ENCODE peak calls at places on chromosomes 5 and 9, in ten cellular contexts. X is SK-N-SH, H is GM23248, F is GM23338, U is MM.1S, B is OCI-LY7, G is HCT116, A is PC-3, R is Karpas-422, T is PC-9. K is an unnamed sample. For H3K9me2, the result is how much of the 10 kb centered on the place peaks cover.

GRCh38 chr9:72315089-72315509 is 49.9 kb downstream of the ZFAND5 start:
- DNase-seq in H (peak), F (no peak), X (no peak), R (no peak), B (no peak), U (no peak), G (no peak), A (peak), T (peak), K (peak)

GRCh38 chr9:96137666-96138429 is 164.1 kb downstream of the HSD17B3 start:
- DNase-seq in U (no peak), X (no peak), R (no peak), F (no peak), T (no peak), G (no peak), A (no peak), B (no peak), H (peak), K (no peak)

GRCh38 chr5:41071975-41072374 is 833 bp upstream of the MROH2B start:
- DNase-seq in R (no peak), U (no peak), G (no peak), H (peak), B (no peak), F (no peak), A (peak), T (no peak), X (no peak), K (no peak)

GRCh38 chr5:58761418-58761817 is 178.5 kb downstream of the RAB3C start:
- DNase-seq in X (no peak), B (no peak), U (no peak), G (no peak), F (no peak), H (no peak), R (no peak), A (no peak), T (no peak), K (no peak)

GRCh38 chr5:139138790-139139189 is 59.4 kb downstream of the SIL1 start:
- DNase-seq in F (peak), U (no peak), B (no peak), R (no peak), G (peak), A (peak), T (peak), X (no peak), H (peak), K (no peak)

GRCh38 chr9:35792044-35792813 is 838 bp downstream of the NPR2 start:
- DNase-seq in B (no peak), H (peak), R (no peak), A (no peak), U (no peak), F (no peak), T (no peak), X (no peak), G (no peak), K (no peak)

GRCh38 chr9:114372971-114373591 is 14.7 kb downstream of the AKNA start:
- DNase-seq in U (peak), T (no peak), X (no peak), R (peak), F (no peak), B (peak), H (no peak), G (no peak), A (no peak), K (no peak)

GRCh38 chr5:9148242-9148641 is 397.6 kb downstream of the SEMA5A start:
- DNase-seq in G (no peak), B (no peak), R (no peak), A (peak), H (peak), F (no peak), U (no peak), T (no peak), X (no peak), K (no peak)

GRCh38 chr5:139646111-139646510 is 2.0 kb upstream of the CXXC5 start:
- DNase-seq in A (no peak), T (no peak), F (no peak), R (no peak), U (no peak), G (no peak), X (peak), H (no peak), B (no peak), K (no peak)

GRCh38 chr9:127942152-127943010 is 4.7 kb upstream of the DPM2 start:
- DNase-seq in G (no peak), T (no peak), U (peak), H (peak), X (peak), A (peak), R (peak), F (peak), B (peak), K (peak)

GRCh38 chr9:91034521-91034920 is 232.9 kb downstream of the SYK start:
- DNase-seq in H (no peak), T (peak), G (no peak), B (peak), R (no peak), U (peak), X (no peak), F (no peak), A (peak), K (no peak)

GRCh38 chr5:58544195-58544594 is 38.7 kb upstream of the RAB3C start:
- DNase-seq in R (peak), H (no peak), X (no peak), B (peak), T (no peak), F (no peak), U (no peak), A (no peak), G (no peak), K (no peak)

GRCh38 chr9:136484153-136485048 is 1.6 kb upstream of the SEC16A start:
- DNase-seq in B (no peak), U (no peak), R (no peak), H (peak), A (peak), T (peak), F (no peak), G (no peak), X (no peak), K (peak)

GRCh38 chr5:165397521-165397920 is 1892.1 kb downstream of the MAT2B start:
- DNase-seq in B (no peak), G (no peak), T (no peak), X (no peak), R (no peak), U (peak), H (no peak), A (no peak), F (no peak), K (no peak)

GRCh38 chr5:83567741-83568530 is 96.4 kb downstream of the VCAN start:
- DNase-seq in F (no peak), T (peak), A (peak), R (no peak), X (no peak), H (peak), U (peak), G (no peak), B (no peak), K (no peak)

GRCh38 chr5:105917189-105917588 is 1753.5 kb downstream of the EFNA5 start:
- DNase-seq in T (no peak), G (no peak), U (no peak), R (no peak), A (no peak), B (no peak), X (no peak), H (no peak), F (no peak), K (no peak)

GRCh38 chr5:107436276-107436675 is 234.5 kb downstream of the EFNA5 start:
- DNase-seq in H (no peak), B (no peak), X (no peak), F (no peak), A (no peak), R (no peak), G (no peak), T (no peak), U (no peak), K (no peak)

GRCh38 chr5:127988149-127988755 is 95.3 kb upstream of the SLC12A2 start:
- DNase-seq in U (no peak), T (peak), X (no peak), G (peak), A (peak), H (peak), B (no peak), F (no peak), R (no peak), K (peak)

GRCh38 chr5:132099905-132100304 is 26.3 kb downstream of the CSF2 start:
- DNase-seq in A (no peak), G (no peak), U (no peak), R (no peak), H (no peak), X (no peak), F (no peak), B (no peak), T (no peak), K (no peak)

GRCh38 chr5:123460296-123460729 is 37.1 kb upstream of the CEP120 start:
- DNase-seq in B (no peak), U (no peak), G (peak), F (peak), R (no peak), T (peak), X (no peak), H (no peak), A (peak), K (peak)

DNA sequence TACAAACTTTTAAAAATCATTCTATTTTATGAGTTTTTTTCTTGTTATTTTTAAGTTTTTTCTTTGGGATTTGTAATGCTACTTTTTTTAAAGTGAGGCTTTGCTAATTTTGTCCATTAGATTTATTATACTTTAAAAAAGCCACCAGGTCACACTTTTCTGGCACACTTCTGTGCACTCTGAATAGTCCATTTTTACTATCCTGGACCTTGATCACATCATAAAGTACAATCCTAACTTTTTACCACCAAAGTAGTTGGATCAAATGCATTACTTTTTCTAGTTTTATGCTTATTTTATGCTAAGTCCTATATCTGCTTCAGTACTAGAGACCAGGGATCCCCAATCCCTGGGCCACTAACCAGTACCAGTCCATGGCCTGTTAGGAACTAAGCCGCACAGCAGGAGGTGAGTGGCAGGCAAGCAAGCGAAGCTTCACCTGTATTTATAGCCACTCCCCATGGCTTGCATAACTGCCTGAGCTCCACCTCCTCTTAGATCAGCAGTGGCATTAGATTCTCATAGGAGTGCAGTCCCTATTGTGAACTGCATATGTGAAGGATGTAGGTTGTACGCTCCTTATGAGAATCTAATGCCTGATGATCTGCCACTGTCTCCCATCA is 16.0 kb downstream of the FRRS1L start:
- DNase-seq in B (no peak), A (peak), F (no peak), T (no peak), R (no peak), H (no peak), U (no peak), G (no peak), X (no peak), K (no peak)
- H3K9me2 ChIP-seq in B (under half), A (under half), F (under half), T (under half), R (under half), H (under half), U (under half), G (under half), X (under half), K (under half)

DNA sequence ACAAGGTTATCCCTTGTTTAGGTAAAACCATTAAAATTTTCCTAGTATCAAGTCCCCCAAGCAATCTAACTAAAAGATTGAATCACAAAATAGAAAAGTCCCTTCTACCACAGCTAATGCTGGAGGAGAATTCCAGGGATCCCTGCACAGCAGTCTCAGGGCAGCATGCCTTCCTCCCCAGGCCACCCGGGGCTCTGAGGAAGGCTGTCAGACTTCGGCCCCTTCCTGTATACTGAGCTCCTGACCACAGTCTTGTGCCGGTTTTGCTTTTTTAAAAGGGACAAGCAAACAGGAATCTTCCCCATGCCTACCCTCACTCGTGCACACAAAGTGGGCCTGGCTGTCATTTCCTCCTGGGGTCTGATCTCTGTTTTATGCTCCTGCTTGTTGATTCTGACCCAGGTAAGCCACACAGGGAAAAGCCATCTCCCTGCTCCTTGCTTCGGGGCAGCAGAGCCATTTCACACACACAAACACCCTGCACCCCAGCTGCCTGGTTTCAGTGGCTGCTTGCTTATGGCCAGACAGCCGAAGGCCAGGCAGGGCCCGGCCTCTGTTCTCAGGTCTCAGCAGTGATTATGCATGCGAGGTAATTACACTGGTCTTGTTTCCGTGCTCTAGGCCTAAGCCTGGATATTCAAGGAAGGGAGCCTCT is 211.9 kb downstream of the NXNL2 start:
- DNase-seq in A (no peak), R (no peak), X (no peak), T (no peak), U (peak), B (no peak), F (peak), H (peak), G (no peak), K (no peak)
- H3K4me3 ChIP-seq in A (no peak), R (no peak), X (no peak), T (no peak), U (no peak), B (no peak), F (no peak), H (no peak), G (no peak), K (no peak)

GRCh38 chr5:36701085-36701691 is 94.8 kb downstream of the SLC1A3 start:
- DNase-seq in G (no peak), R (peak), B (peak), T (no peak), F (no peak), A (no peak), U (no peak), X (no peak), H (no peak), K (no peak)
- H3K9me2 ChIP-seq in G (under half), R (under half), B (under half), T (under half), F (under half), A (under half), U (under half), X (under half), H (under half), K (under half)

GRCh38 chr5:102625940-102626339 is 127.1 kb upstream of the SLCO6A1 start:
- DNase-seq in X (no peak), T (no peak), R (no peak), G (no peak), H (no peak), U (no peak), A (peak), B (no peak), F (no peak), K (no peak)

GRCh38 chr5:102625446-102625845 is 126.6 kb upstream of the SLCO6A1 start:
- DNase-seq in F (no peak), U (no peak), A (no peak), B (no peak), H (no peak), R (no peak), X (no peak), T (no peak), G (no peak), K (no peak)

GRCh38 chr5:102627311-102627710 is 127.8 kb upstream of the PAM start:
- DNase-seq in A (peak), F (no peak), T (peak), U (no peak), G (no peak), R (no peak), B (no peak), X (no peak), H (peak), K (no peak)

GRCh38 chr5:102628449-102629175 is 126.5 kb upstream of the PAM start:
- DNase-seq in T (peak), R (no peak), H (peak), F (no peak), X (no peak), A (peak), B (no peak), U (no peak), G (peak), K (peak)

GRCh38 chr5:102629827-102630605 is 125.1 kb upstream of the PAM start:
- DNase-seq in T (no peak), H (no peak), B (no peak), X (no peak), U (no peak), A (no peak), R (no peak), F (no peak), G (no peak), K (no peak)
- H3K4me3 ChIP-seq in T (no peak), H (no peak), B (no peak), X (no peak), U (no peak), A (no peak), R (no peak), F (no peak), G (no peak), K (no peak)